ENCODE peak calls at places on chromosomes 3 and 15, in four cellular contexts. F is K562, U is HepG2, T is GM12878. N is an unnamed sample.

GRCh38 chr15:81001180-81002003 is 669 bp downstream of the TLNRD1 start:
- DNase-seq in F (peak; percentile 73), U (no peak), T (no peak), N (peak; percentile 59)

GRCh38 chr15:54500330-54500729 is 522.1 kb downstream of the UNC13C start:
- DNase-seq in T (no peak), U (no peak), F (no peak), N (no peak)

GRCh38 chr3:182248349-182248880 is 536.7 kb downstream of the SOX2 start:
- DNase-seq in F (peak; percentile 37), U (peak; percentile 34), T (no peak), N (no peak)

GRCh38 chr3:156461889-156462288 is 93.0 kb downstream of the SSR3 start:
- DNase-seq in U (no peak), T (no peak), F (peak; percentile 34), N (no peak)

GRCh38 chr3:10292505-10293419 is at the start of gene GHRL:
- DNase-seq in F (peak; percentile 61), U (peak; percentile 79), T (peak; percentile 68), N (no peak)

GRCh38 chr15:71748327-71748726 is 62.0 kb upstream of the NR2E3 start:
- DNase-seq in F (no peak), U (no peak), T (no peak), N (peak; percentile 73)

GRCh38 chr3:183555541-183556081 is at the start of gene KLHL6:
- DNase-seq in T (peak; percentile 64), U (no peak), F (peak; percentile 53), N (no peak)

GRCh38 chr3:127775398-127776109 is 46.8 kb downstream of the MGLL start:
- DNase-seq in U (no peak), T (no peak), F (no peak), N (no peak)

GRCh38 chr3:27993061-27993460 is 248.4 kb upstream of the CMC1 start:
- DNase-seq in F (no peak), T (no peak), U (no peak), N (no peak)

GRCh38 chr3:108292905-108293328 is 3.4 kb upstream of the HHLA2 start:
- DNase-seq in F (no peak), T (peak; percentile 69), U (no peak), N (no peak)

GRCh38 chr15:48414015-48414414 is 82.8 kb downstream of the DUT start:
- DNase-seq in F (no peak), U (no peak), T (no peak), N (no peak)

GRCh38 chr15:92527197-92527596 is 128.4 kb downstream of the FAM174B start:
- DNase-seq in U (no peak), F (no peak), T (no peak), N (no peak)

GRCh38 chr15:31409196-31409595 is 82.6 kb downstream of the KLF13 start:
- DNase-seq in T (no peak), F (no peak), U (no peak), N (no peak)

GRCh38 chr3:114902691-114903101 is 244.4 kb downstream of the ZBTB20 start:
- DNase-seq in U (peak; percentile 16), F (no peak), T (no peak), N (no peak)

GRCh38 chr15:85950101-85950500 is 129.6 kb upstream of the AGBL1 start:
- DNase-seq in U (no peak), T (peak; percentile 38), F (no peak), N (no peak)

GRCh38 chr3:139664958-139665357 is 12.8 kb downstream of the NMNAT3 start:
- DNase-seq in U (no peak), F (no peak), T (no peak), N (no peak)

GRCh38 chr15:81195339-81195864 is 1.3 kb upstream of the IL16 start:
- DNase-seq in F (no peak), T (no peak), U (no peak), N (no peak)

GRCh38 chr3:4986611-4987373 is 7.6 kb downstream of the BHLHE40 start:
- DNase-seq in U (peak; percentile 94), T (no peak), F (peak; percentile 97), N (peak; percentile 100)

GRCh38 chr3:58013973-58014649 is 5.9 kb downstream of the FLNB start:
- DNase-seq in U (no peak), T (no peak), F (no peak), N (no peak)

GRCh38 chr3:105334138-105334882 is 32.4 kb upstream of the ALCAM start:
- DNase-seq in F (no peak), T (no peak), U (no peak), N (no peak)

GRCh38 chr3:194375473-194375872 is 5.9 kb upstream of the LRRC15 start:
- DNase-seq in T (no peak), U (no peak), F (peak; percentile 25), N (no peak)

GRCh38 chr3:10703875-10704274 is 112.2 kb upstream of the SLC6A11 start:
- DNase-seq in U (no peak), F (peak; percentile 12), T (no peak), N (peak; percentile 52)

GRCh38 chr3:188503647-188504046 is 349.7 kb downstream of the LPP start:
- DNase-seq in F (no peak), T (no peak), U (no peak), N (no peak)

GRCh38 chr3:146187334-146187950 is 26.5 kb upstream of the PLOD2 start:
- DNase-seq in F (peak; percentile 8), T (no peak), U (no peak), N (peak; percentile 50)

GRCh38 chr3:134846943-134847342 is 51.9 kb downstream of the EPHB1 start:
- DNase-seq in F (no peak), U (peak; percentile 80), T (no peak), N (peak; percentile 3)

GRCh38 chr3:122415104-122415744 is 638 bp downstream of the WDR5B start:
- DNase-seq in F (peak; percentile 58), T (peak; percentile 39), U (peak; percentile 25), N (peak; percentile 63)

GRCh38 chr3:20914260-20914659 is 728.3 kb upstream of the SGO1 start:
- DNase-seq in T (no peak), F (no peak), U (no peak), N (no peak)

GRCh38 chr15:66622677-66623076 is 56.9 kb upstream of the LCTL start:
- DNase-seq in T (no peak), F (no peak), U (no peak), N (no peak)

GRCh38 chr3:70856414-70857162 is 544.1 kb upstream of the MDFIC2 start:
- DNase-seq in U (no peak), F (no peak), T (no peak), N (peak; percentile 9)

GRCh38 chr3:12686096-12686495 is 22.2 kb upstream of the RAF1 start:
- DNase-seq in T (no peak), U (no peak), F (no peak), N (no peak)

GRCh38 chr15:52737720-52738119 is 52.4 kb downstream of the ONECUT1 start:
- DNase-seq in T (no peak), U (no peak), F (no peak), N (no peak)

GRCh38 chr3:112514527-112515128 is 15.4 kb upstream of the BTLA start:
- DNase-seq in U (no peak), F (no peak), T (peak; percentile 83), N (no peak)

GRCh38 chr3:13801361-13802214 is 78.3 kb downstream of the WNT7A start:
- DNase-seq in T (no peak), F (no peak), U (no peak), N (no peak)

GRCh38 chr3:79041621-79042020 is 726.2 kb downstream of the ROBO1 start:
- DNase-seq in U (no peak), T (no peak), F (no peak), N (no peak)

GRCh38 chr3:133361011-133361410 is 38.8 kb upstream of the BFSP2 start:
- DNase-seq in F (no peak), U (no peak), T (no peak), N (no peak)

GRCh38 chr15:70140543-70141375 is 43.0 kb upstream of the TLE3 start:
- DNase-seq in F (no peak), U (peak; percentile 94), T (no peak), N (peak; percentile 74)

GRCh38 chr15:87648278-87648677 is 608.3 kb downstream of the NTRK3 start:
- DNase-seq in F (no peak), U (no peak), T (no peak), N (no peak)

GRCh38 chr3:77620009-77620408 is 580.1 kb downstream of the ROBO2 start:
- DNase-seq in T (no peak), U (no peak), F (no peak), N (no peak)

GRCh38 chr3:109731639-109732473 is 394.5 kb upstream of the DPPA4 start:
- DNase-seq in T (no peak), F (peak; percentile 19), U (peak; percentile 27), N (peak; percentile 48)

DNA sequence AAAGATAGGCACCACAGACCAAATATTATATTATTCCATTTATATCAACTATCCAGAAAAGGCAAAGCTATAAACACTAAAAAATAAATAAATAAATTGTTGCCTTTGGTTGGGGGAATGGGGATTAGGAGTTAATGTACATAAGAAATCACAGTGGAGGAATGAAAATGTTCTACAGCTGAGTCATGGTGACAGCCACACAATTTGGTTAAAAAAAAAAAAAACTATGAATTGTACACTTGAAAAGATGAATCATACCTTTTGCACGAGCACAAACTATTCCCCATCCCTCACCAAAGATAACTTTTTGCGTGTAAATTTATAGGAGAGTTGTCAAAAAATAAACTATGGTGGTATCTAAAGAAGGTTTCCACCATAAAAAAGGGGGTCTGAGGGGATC is 103.2 kb downstream of the TBC1D5 start:
- DNase-seq in T (no peak), U (no peak), F (no peak), N (no peak)
- H3K4me1 ChIP-seq in T (no peaks in the 10 kb centered on the region), U (peaks cover 8% of the 10 kb centered on the region), F (no peaks in the 10 kb centered on the region), N (peaks cover 61% of the 10 kb centered on the region)

DNA sequence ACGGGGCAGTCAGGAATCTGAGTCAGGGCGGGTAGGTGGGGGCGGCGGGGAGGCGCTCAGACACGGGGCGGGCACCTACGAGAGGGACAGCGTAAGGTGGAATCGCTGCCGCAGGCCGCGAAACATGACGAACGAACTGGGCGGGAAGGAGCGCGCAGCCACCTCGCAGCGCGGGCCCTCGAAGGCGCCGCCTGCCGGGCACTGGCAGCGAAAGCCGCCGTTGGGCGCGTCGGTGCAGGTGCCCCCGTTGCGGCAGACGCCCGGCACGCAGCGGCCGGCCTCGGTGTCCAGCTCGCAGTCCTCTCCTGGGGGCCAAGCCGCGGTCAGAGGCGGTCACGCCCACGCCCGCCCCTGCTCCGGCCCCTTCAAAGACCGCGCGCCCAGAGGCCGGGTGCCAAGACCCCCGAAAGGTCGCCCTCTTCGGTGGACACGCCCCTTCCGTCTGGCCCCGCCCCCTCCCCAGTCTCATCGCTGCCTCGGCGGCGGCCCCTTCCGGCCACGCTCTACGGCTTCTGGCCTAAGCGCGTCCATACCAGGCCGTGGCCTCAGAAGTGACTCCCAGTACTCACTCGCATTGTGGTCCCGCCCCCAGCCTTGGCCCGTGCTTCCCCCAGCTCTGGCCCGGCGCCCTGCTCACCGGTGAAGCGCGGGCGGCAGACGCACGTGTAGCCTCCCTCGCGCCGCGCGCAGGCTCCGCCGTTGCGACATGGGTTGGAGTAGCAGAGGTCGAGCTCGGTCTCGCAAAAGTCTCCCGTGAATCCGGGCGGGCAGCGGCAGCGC is 6.4 kb downstream of the CELSR3 start:
- DNase-seq in F (no peak), T (no peak), U (peak; percentile 35), N (peak; percentile 82)
- TF ChIP-seq RFX5 in F (no peak), T (no peak), U (no peak), N (no peak)

GRCh38 chr3:171809513-171810277 is 588 bp downstream of the PLD1 start:
- DNase-seq in F (peak; percentile 73), T (no peak), U (peak; percentile 70), N (peak; percentile 77)
- TF ChIP-seq ESRRA in F (peak; percentile 60), T (no peak), U (peak; percentile 86), N (no peak)

GRCh38 chr15:90396321-90396720 is 8.3 kb downstream of the IQGAP1 start:
- DNase-seq in U (no peak), T (no peak), F (no peak), N (no peak)
- H3K4me1 ChIP-seq in U (peaks cover 30% of the 10 kb centered on the region), T (peaks cover 11% of the 10 kb centered on the region), F (peaks cover 20% of the 10 kb centered on the region), N (peaks cover 28% of the 10 kb centered on the region)